ENCODE peak calls at places on chromosomes 12 and 14, in four cellular contexts. One of them, this sample, is unnamed.

GRCh38 chr12:26723379-26724308 is 109.3 kb downstream of the ITPR2 start:
- DNase-seq in H9: no peak
- DNase-seq in trophoblast cell: peak; percentile 26
- DNase-seq in mesenchymal stem cell: peak; percentile 53
- DNase-seq in this sample: no peak

GRCh38 chr12:92070054-92070863 is 75.4 kb downstream of the BTG1 start:
- DNase-seq in H9: no peak
- DNase-seq in trophoblast cell: no peak
- DNase-seq in mesenchymal stem cell: no peak
- DNase-seq in this sample: no peak

GRCh38 chr12:16939871-16940306 is 333.9 kb upstream of the LMO3 start:
- DNase-seq in H9: peak; percentile 91
- DNase-seq in trophoblast cell: peak; percentile 88
- DNase-seq in mesenchymal stem cell: peak; percentile 32
- DNase-seq in this sample: peak; percentile 27

GRCh38 chr12:131095826-131096680 is 142.3 kb downstream of the ADGRD1 start:
- DNase-seq in H9: peak; percentile 19
- DNase-seq in trophoblast cell: no peak
- DNase-seq in mesenchymal stem cell: no peak
- DNase-seq in this sample: no peak

GRCh38 chr12:53805067-53805466 is 53.3 kb upstream of the CISTR start:
- DNase-seq in H9: no peak
- DNase-seq in trophoblast cell: peak; percentile 39
- DNase-seq in mesenchymal stem cell: peak; percentile 55
- DNase-seq in this sample: no peak

GRCh38 chr14:22900088-22900799 is 17.2 kb downstream of the REM2 start:
- DNase-seq in H9: peak; percentile 64
- DNase-seq in trophoblast cell: peak; percentile 77
- DNase-seq in mesenchymal stem cell: peak; percentile 84
- DNase-seq in this sample: peak; percentile 64

GRCh38 chr12:131050463-131051154 is 96.9 kb downstream of the ADGRD1 start:
- DNase-seq in H9: no peak
- DNase-seq in trophoblast cell: no peak
- DNase-seq in mesenchymal stem cell: no peak
- DNase-seq in this sample: no peak

GRCh38 chr14:102390486-102390885 is 27.7 kb downstream of the TECPR2 start:
- DNase-seq in H9: no peak
- DNase-seq in trophoblast cell: no peak
- DNase-seq in mesenchymal stem cell: no peak
- DNase-seq in this sample: no peak

GRCh38 chr14:24299255-24300191 is at the start of the genes DHRS1 and NOP9:
- DNase-seq in H9: peak; percentile 90
- DNase-seq in trophoblast cell: peak; percentile 98
- DNase-seq in mesenchymal stem cell: peak; percentile 90
- DNase-seq in this sample: peak; percentile 91

GRCh38 chr12:4273651-4274395 is at the start of gene CCND2:
- DNase-seq in H9: peak; percentile 96
- DNase-seq in trophoblast cell: no peak
- DNase-seq in mesenchymal stem cell: peak; percentile 91
- DNase-seq in this sample: peak; percentile 81

GRCh38 chr14:60058087-60058486 is 33.6 kb upstream of the PCNX4 start:
- DNase-seq in H9: no peak
- DNase-seq in trophoblast cell: no peak
- DNase-seq in mesenchymal stem cell: no peak
- DNase-seq in this sample: no peak

GRCh38 chr12:86914716-86915115 is 658.5 kb upstream of the MGAT4C start:
- DNase-seq in H9: no peak
- DNase-seq in trophoblast cell: peak; percentile 32
- DNase-seq in mesenchymal stem cell: peak; percentile 62
- DNase-seq in this sample: peak; percentile 23

GRCh38 chr14:75229923-75230792 is 48.5 kb upstream of the FOS start:
- DNase-seq in H9: no peak
- DNase-seq in trophoblast cell: peak; percentile 64
- DNase-seq in mesenchymal stem cell: peak; percentile 38
- DNase-seq in this sample: no peak

GRCh38 chr14:21668377-21668776 is 5.2 kb downstream of the OR4E1 start:
- DNase-seq in H9: no peak
- DNase-seq in trophoblast cell: no peak
- DNase-seq in mesenchymal stem cell: peak; percentile 91
- DNase-seq in this sample: no peak

GRCh38 chr14:65080954-65081747 is 21.2 kb downstream of the MAX start:
- DNase-seq in H9: no peak
- DNase-seq in trophoblast cell: no peak
- DNase-seq in mesenchymal stem cell: peak; percentile 82
- DNase-seq in this sample: no peak

GRCh38 chr12:24823808-24824515 is 124.9 kb downstream of the BCAT1 start:
- DNase-seq in H9: no peak
- DNase-seq in trophoblast cell: no peak
- DNase-seq in mesenchymal stem cell: no peak
- DNase-seq in this sample: no peak

GRCh38 chr12:1606021-1606622 is 11.7 kb upstream of the FBXL14 start:
- DNase-seq in H9: peak; percentile 70
- DNase-seq in trophoblast cell: peak; percentile 97
- DNase-seq in mesenchymal stem cell: peak; percentile 83
- DNase-seq in this sample: no peak

GRCh38 chr12:132836803-132837331 is 8.2 kb upstream of the GOLGA3 start:
- DNase-seq in H9: no peak
- DNase-seq in trophoblast cell: no peak
- DNase-seq in mesenchymal stem cell: no peak
- DNase-seq in this sample: no peak

GRCh38 chr12:123131879-123132402 is 18.9 kb downstream of the PITPNM2 start:
- DNase-seq in H9: no peak
- DNase-seq in trophoblast cell: no peak
- DNase-seq in mesenchymal stem cell: no peak
- DNase-seq in this sample: no peak

GRCh38 chr14:38867561-38868150 is 235.4 kb downstream of the SEC23A start:
- DNase-seq in H9: peak; percentile 78
- DNase-seq in trophoblast cell: peak; percentile 72
- DNase-seq in mesenchymal stem cell: peak; percentile 83
- DNase-seq in this sample: peak; percentile 84

GRCh38 chr14:68603682-68604360 is 189.0 kb downstream of the ZFP36L1 start:
- DNase-seq in H9: no peak
- DNase-seq in trophoblast cell: no peak
- DNase-seq in mesenchymal stem cell: no peak
- DNase-seq in this sample: no peak

DNA sequence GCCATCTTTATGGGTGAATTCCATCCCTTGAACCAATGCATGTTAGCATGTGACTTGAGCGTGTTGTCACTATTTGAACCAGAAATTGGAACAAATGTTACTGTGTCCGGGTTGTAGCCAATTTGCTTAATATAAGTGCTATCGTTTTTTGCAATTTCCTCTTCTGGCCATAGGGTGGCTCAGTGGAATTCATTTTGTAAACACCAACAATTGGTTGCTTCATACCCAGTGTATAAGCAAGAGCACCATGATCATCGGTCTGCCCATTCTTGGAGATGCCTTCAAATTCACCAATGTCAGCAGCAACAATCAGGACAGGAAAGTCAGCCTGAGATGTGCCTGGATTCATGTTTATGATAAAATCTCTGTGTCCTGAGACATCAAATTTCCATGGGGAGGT is 5.0 kb upstream of the NEDD1 start:
- DNase-seq in H9: no peak
- DNase-seq in trophoblast cell: no peak
- DNase-seq in mesenchymal stem cell: no peak
- DNase-seq in this sample: no peak
- H3K18ac ChIP-seq in H9: no peak overlapping the region
- H3K18ac ChIP-seq in trophoblast cell: no peak overlapping the region
- H3K18ac ChIP-seq in mesenchymal stem cell: no peak overlapping the region
- H3K18ac ChIP-seq in this sample: no peak overlapping the region

GRCh38 chr14:97153527-97153926 is 356.3 kb downstream of the VRK1 start:
- DNase-seq in H9: no peak
- DNase-seq in trophoblast cell: no peak
- DNase-seq in mesenchymal stem cell: no peak
- DNase-seq in this sample: no peak

GRCh38 chr14:97158102-97158501 is 360.9 kb downstream of the VRK1 start:
- DNase-seq in H9: no peak
- DNase-seq in trophoblast cell: no peak
- DNase-seq in mesenchymal stem cell: no peak
- DNase-seq in this sample: no peak

GRCh38 chr14:97156705-97157104 is 359.5 kb downstream of the VRK1 start:
- DNase-seq in H9: no peak
- DNase-seq in trophoblast cell: no peak
- DNase-seq in mesenchymal stem cell: no peak
- DNase-seq in this sample: no peak

GRCh38 chr14:97155320-97155719 is 358.1 kb downstream of the VRK1 start:
- DNase-seq in H9: no peak
- DNase-seq in trophoblast cell: no peak
- DNase-seq in mesenchymal stem cell: no peak
- DNase-seq in this sample: no peak

GRCh38 chr14:97155814-97156213 is 358.6 kb downstream of the VRK1 start:
- DNase-seq in H9: no peak
- DNase-seq in trophoblast cell: no peak
- DNase-seq in mesenchymal stem cell: no peak
- DNase-seq in this sample: no peak
- H2BK12ac ChIP-seq in H9: no peak overlapping the region
- H2BK12ac ChIP-seq in trophoblast cell: no peak overlapping the region
- H2BK12ac ChIP-seq in mesenchymal stem cell: no peak overlapping the region
- H2BK12ac ChIP-seq in this sample: no peak overlapping the region

DNA sequence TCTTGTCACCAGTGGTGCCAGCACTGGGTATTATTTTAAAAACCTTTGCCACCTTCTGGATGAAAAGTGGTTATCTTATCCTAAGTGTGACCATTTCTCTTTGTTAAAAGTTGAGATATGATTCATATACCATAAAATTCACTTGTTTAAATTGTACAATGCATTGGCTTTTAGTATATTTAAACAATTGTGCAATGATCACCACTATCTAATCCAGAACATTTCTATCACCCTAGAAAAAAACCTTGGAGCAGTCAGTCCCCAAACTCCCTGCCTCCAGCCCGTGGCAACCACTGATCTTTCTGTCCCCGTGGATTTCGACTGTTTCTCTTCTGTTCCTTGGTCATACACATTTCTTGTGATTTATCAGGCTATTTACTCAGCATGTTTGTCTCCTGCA is 28.3 kb downstream of the SH2B3 start:
- DNase-seq in H9: no peak
- DNase-seq in trophoblast cell: no peak
- DNase-seq in mesenchymal stem cell: peak; percentile 43
- DNase-seq in this sample: no peak
- H3K18ac ChIP-seq in H9: no peak overlapping the region
- H3K18ac ChIP-seq in trophoblast cell: no peak overlapping the region
- H3K18ac ChIP-seq in mesenchymal stem cell: no peak overlapping the region
- H3K18ac ChIP-seq in this sample: no peak overlapping the region

DNA sequence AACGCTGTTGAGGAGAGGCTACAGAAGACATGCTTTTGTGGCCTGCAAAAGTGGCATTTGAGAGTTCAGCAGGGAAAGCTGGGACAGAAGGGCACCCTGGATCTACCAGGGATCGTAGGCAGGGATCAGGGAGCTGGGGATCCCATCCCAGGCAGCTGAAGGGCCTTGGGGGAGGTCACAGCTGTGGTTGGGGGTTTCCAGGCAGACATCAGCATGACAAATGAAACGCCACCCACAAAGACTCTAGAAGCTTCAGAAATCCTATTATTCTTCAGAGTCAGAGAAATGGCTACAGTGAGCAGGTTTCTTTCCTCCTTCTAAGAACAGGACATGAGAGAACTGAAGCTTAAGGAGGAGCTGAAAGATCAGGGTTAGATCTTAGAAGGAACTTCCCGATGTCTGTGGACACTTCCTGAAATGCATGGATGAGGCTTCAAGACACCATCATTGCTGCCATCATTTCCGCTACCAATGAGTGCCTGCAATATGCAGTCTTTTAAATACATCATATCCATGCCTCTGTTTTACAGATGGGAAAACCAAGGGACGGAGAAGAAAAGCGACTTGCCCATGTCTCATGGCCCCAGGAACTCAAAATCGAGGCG is 104.3 kb downstream of the RBM19 start:
- DNase-seq in H9: no peak
- DNase-seq in trophoblast cell: no peak
- DNase-seq in mesenchymal stem cell: peak; percentile 64
- DNase-seq in this sample: no peak
- H2BK12ac ChIP-seq in H9: no peak overlapping the region
- H2BK12ac ChIP-seq in trophoblast cell: no peak overlapping the region
- H2BK12ac ChIP-seq in mesenchymal stem cell: peak overlapping the region; percentile 37
- H2BK12ac ChIP-seq in this sample: no peak overlapping the region

GRCh38 chr12:102568151-102568815 is 87.9 kb upstream of the IGF1 start:
- DNase-seq in H9: no peak
- DNase-seq in trophoblast cell: peak; percentile 21
- DNase-seq in mesenchymal stem cell: peak; percentile 6
- DNase-seq in this sample: no peak
- H3K18ac ChIP-seq in H9: no peak overlapping the region
- H3K18ac ChIP-seq in trophoblast cell: no peak overlapping the region
- H3K18ac ChIP-seq in mesenchymal stem cell: no peak overlapping the region
- H3K18ac ChIP-seq in this sample: no peak overlapping the region

This sample was measured in neuronal stem cell.